ENCODE peak calls at places on chromosome 5, in four cellular contexts. G is IMR-90, S is mesendoderm, E is mesenchymal stem cell. O is an unnamed sample.
A peak's percentile ranks its signal among the peaks of the same experiment; 100 is the strongest.

GRCh38 chr5:157160001-157160400 is 6.1 kb downstream of the GARIN3 start:
- DNase-seq in G (no peak), S (no peak), E (no peak), O (no peak)

GRCh38 chr5:173771743-173772406 is 116.3 kb upstream of the CPEB4 start:
- DNase-seq in G (no peak), S (no peak), E (no peak), O (no peak)

GRCh38 chr5:122715095-122715494 is 59.8 kb upstream of the SNX2 start:
- DNase-seq in G (peak; percentile 6), S (no peak), E (peak; percentile 21), O (no peak)

GRCh38 chr5:155282503-155283107 is 269.1 kb downstream of the KIF4B start:
- DNase-seq in G (no peak), S (peak; percentile 40), E (no peak), O (no peak)

GRCh38 chr5:93150311-93151012 is 430.6 kb downstream of the NR2F1-AS1 start:
- DNase-seq in G (peak; percentile 30), S (no peak), E (no peak), O (no peak)

GRCh38 chr5:14414007-14414406 is 167.6 kb upstream of the OTULINL start:
- DNase-seq in G (no peak), S (no peak), E (no peak), O (no peak)

GRCh38 chr5:590343-590742 is 21.8 kb upstream of the CEP72 start:
- DNase-seq in G (no peak), S (no peak), E (no peak), O (no peak)

GRCh38 chr5:143676794-143677193 is 135.2 kb upstream of the HMHB1 start:
- DNase-seq in G (no peak), S (no peak), E (no peak), O (no peak)

GRCh38 chr5:53167836-53168235 is 58.3 kb upstream of the MOCS2 start:
- DNase-seq in G (peak; percentile 39), S (no peak), E (peak; percentile 90), O (no peak)

GRCh38 chr5:91419571-91420537 is 36.7 kb upstream of the ARRDC3 start:
- DNase-seq in G (peak; percentile 55), S (peak; percentile 58), E (peak; percentile 62), O (peak; percentile 63)

GRCh38 chr5:6868170-6868569 is 154.9 kb downstream of the TENT4A start:
- DNase-seq in G (no peak), S (no peak), E (no peak), O (no peak)

GRCh38 chr5:66744040-66744439 is 147.8 kb downstream of the MAST4 start:
- DNase-seq in G (peak; percentile 41), S (peak; percentile 34), E (peak; percentile 52), O (no peak)

GRCh38 chr5:126998201-126998631 is 32.1 kb downstream of the MARCHF3 start:
- DNase-seq in G (peak; percentile 63), S (peak; percentile 34), E (peak; percentile 15), O (no peak)

GRCh38 chr5:16903480-16904300 is 32.4 kb downstream of the MYO10 start:
- DNase-seq in G (no peak), S (no peak), E (peak; percentile 62), O (no peak)

GRCh38 chr5:144582046-144582445 is 411.4 kb downstream of the KCTD16 start:
- DNase-seq in G (no peak), S (no peak), E (no peak), O (no peak)

GRCh38 chr5:102792705-102793104 is 37.6 kb downstream of the PAM start:
- DNase-seq in G (no peak), S (peak; percentile 34), E (no peak), O (no peak)

GRCh38 chr5:14153071-14153864 is 10.1 kb downstream of the TRIO start:
- DNase-seq in G (no peak), S (no peak), E (no peak), O (no peak)

GRCh38 chr5:170112876-170113516 is 7.3 kb downstream of the FOXI1 start:
- DNase-seq in G (no peak), S (peak; percentile 41), E (no peak), O (no peak)

GRCh38 chr5:142403583-142403982 is 78.8 kb upstream of the SPRY4 start:
- DNase-seq in G (no peak), S (peak; percentile 88), E (no peak), O (no peak)

GRCh38 chr5:73215891-73216610 is 43.1 kb downstream of the TMEM174 start:
- DNase-seq in G (peak; percentile 73), S (peak; percentile 91), E (peak; percentile 79), O (peak; percentile 79)

GRCh38 chr5:50318220-50318619 is 122.9 kb downstream of the EMB start:
- DNase-seq in G (no peak), S (no peak), E (no peak), O (no peak)

DNA sequence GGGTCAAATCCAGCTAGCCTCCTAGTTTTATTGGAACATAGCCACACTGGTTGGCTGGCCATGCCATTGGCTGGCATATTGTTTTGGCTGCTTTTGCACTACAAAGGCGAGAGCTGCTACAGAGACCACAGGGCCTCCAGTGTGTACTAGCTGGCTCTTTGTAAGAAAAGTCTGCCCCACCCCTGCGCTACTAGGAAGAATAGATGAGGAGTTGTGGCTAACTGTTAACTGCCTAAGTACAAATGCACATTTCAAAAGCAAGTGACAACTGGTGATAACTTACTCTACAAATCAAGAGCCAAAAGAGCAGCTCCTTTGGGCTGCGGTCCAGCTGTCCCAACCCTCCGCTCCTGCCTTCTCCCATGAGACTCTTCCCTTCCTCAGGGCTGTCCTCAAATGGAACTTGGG is 63.9 kb downstream of the SERINC5 start:
- DNase-seq in G (no peak), S (peak; percentile 18), E (no peak), O (no peak)
- H2AK5ac ChIP-seq in G (no peak overlapping the region), S (peak overlapping the region; percentile 89), E (peak overlapping the region; percentile 2), O (no peak overlapping the region)

GRCh38 chr5:80988419-80988925 is 28.3 kb downstream of the RASGRF2 start:
- DNase-seq in G (no peak), S (no peak), E (peak; percentile 50), O (no peak)

GRCh38 chr5:80987078-80987766 is 27.1 kb downstream of the RASGRF2 start:
- DNase-seq in G (no peak), S (no peak), E (peak; percentile 45), O (no peak)

GRCh38 chr5:80990971-80991370 is 30.8 kb downstream of the RASGRF2 start:
- DNase-seq in G (no peak), S (peak; percentile 96), E (no peak), O (no peak)

GRCh38 chr5:80990527-80990926 is 30.4 kb downstream of the RASGRF2 start:
- DNase-seq in G (no peak), S (peak; percentile 85), E (no peak), O (no peak)

GRCh38 chr5:80989883-80990282 is 29.7 kb downstream of the RASGRF2 start:
- DNase-seq in G (no peak), S (no peak), E (no peak), O (no peak)
- H2AK5ac ChIP-seq in G (peak overlapping the region; percentile 11), S (no peak overlapping the region), E (no peak overlapping the region), O (no peak overlapping the region)

GRCh38 chr5:3602713-3603502 is 7.3 kb downstream of the IRX1 start:
- DNase-seq in G (no peak), S (peak; percentile 64), E (no peak), O (no peak)
- H2AK5ac ChIP-seq in G (no peak overlapping the region), S (no peak overlapping the region), E (no peak overlapping the region), O (peak overlapping the region; percentile 90)

DNA sequence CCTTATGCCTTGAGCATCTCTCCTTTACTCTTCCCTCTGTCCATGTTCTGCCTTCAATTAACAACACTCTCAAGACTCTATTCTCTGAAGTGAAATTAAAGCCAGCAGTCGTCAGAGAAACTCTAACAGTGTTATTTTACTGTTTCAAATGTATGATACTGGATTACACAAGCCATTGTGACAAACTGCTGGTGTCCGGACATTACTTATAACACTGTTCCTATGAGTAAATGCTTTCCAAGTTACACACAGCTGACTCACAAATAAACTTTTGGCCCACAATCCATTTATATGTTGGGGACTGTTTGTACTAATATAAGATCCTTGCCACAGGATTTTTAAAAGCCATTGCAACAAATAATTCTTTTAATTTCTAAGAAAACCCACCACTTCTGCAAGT is 63.2 kb upstream of the GHR start:
- DNase-seq in G (peak; percentile 8), S (no peak), E (peak; percentile 63), O (no peak)
- H2AK5ac ChIP-seq in G (no peak overlapping the region), S (no peak overlapping the region), E (no peak overlapping the region), O (no peak overlapping the region)

DNA sequence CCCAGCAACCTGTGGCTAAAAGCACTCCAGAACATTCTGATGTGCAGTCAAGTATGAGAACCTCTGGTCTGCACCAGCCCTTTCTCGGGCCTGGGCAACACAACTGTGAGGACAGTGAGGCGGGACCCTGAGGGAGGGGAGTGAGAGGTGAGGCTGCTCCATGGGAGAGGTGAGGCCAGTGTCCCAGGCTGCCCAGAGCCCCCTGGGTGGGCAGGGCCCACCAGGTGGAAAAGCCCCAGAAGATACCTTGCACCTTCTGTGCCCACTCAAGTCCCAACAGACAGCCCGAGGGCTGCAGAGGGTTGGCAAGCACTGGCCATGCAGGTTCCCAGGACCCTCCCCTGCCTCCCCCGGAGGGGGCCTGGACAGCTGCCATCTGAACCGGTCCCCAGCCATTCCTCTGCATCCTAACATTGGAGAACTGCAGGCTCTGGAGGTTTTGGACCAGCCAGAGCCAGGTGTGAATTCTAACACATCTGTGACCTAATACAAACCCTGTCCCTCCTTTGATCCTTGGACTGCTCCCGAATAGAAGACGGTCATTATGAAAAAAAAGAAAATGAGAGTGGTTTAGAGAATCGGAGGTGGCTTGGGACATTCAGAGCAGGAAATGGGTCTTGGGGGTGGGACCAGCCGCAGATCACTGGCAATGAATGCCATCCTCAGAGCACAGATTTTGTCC is 57.0 kb downstream of the DUSP1 start:
- DNase-seq in G (no peak), S (no peak), E (no peak), O (no peak)
- H2AK5ac ChIP-seq in G (peak overlapping the region; percentile 96), S (no peak overlapping the region), E (no peak overlapping the region), O (peak overlapping the region; percentile 46)